ENCODE peak calls at places on chromosome 16, in five cellular contexts. P is AG09319; X is activated T-helper 2 cell treated with anti-CD3 and anti-CD28 coated beads, Interferon-gamma antibody, Interleukin-2, Interleukin-4, amounts not matched to agents 10 μg/mL and 5 μg/mL and 100 μg/mL, durations not matched to agents 14 hours and 24 hours and 36 hours; J is endodermal cell; N is nephron progenitor cell. S is an unnamed sample.

GRCh38 chr16:73063284-73063733 is 15.4 kb upstream of the ZFHX3 start:
- DNase-seq in P (no peak), X (no peak), J (peak; percentile 65), N (no peak), S (no peak)

GRCh38 chr16:72853575-72853974 is 194.4 kb downstream of the ZFHX3 start:
- DNase-seq in P (no peak), X (no peak), J (no peak), N (no peak), S (no peak)

GRCh38 chr16:47574091-47575054 is 113.2 kb downstream of the PHKB start:
- DNase-seq in P (no peak), X (no peak), J (no peak), N (no peak), S (peak; percentile 49)

GRCh38 chr16:10965440-10966039 is 21.2 kb downstream of the CLEC16A start:
- DNase-seq in P (no peak), X (no peak), J (no peak), N (no peak), S (no peak)

GRCh38 chr16:56372938-56373337 is 52.4 kb downstream of the AMFR start:
- DNase-seq in P (no peak), X (no peak), J (no peak), N (peak; percentile 35), S (peak; percentile 34)

GRCh38 chr16:70770968-70771552 is 29.9 kb downstream of the VAC14 start:
- DNase-seq in P (no peak), X (peak; percentile 48), J (peak; percentile 94), N (peak; percentile 87), S (peak; percentile 54)

GRCh38 chr16:4700380-4700996 is 7.1 kb downstream of the NUDT16L1 start:
- DNase-seq in P (no peak), X (no peak), J (peak; percentile 42), N (no peak), S (no peak)

GRCh38 chr16:2037631-2038358 is 9.8 kb downstream of the NTHL1 start:
- DNase-seq in P (no peak), X (no peak), J (no peak), N (no peak), S (no peak)

GRCh38 chr16:48136547-48137360 is 19.0 kb downstream of the ABCC12 start:
- DNase-seq in P (no peak), X (no peak), J (no peak), N (no peak), S (no peak)

GRCh38 chr16:8850279-8850885 is 18.4 kb downstream of the CARHSP1 start:
- DNase-seq in P (no peak), X (no peak), J (no peak), N (no peak), S (peak; percentile 87)

GRCh38 chr16:58195344-58195743 is 2.6 kb downstream of the CSNK2A2 start:
- DNase-seq in P (no peak), X (no peak), J (no peak), N (no peak), S (no peak)

GRCh38 chr16:79714440-79714839 is 113.9 kb upstream of the MAF start:
- DNase-seq in P (no peak), X (no peak), J (no peak), N (no peak), S (no peak)

GRCh38 chr16:66399930-66400329 is 27.2 kb upstream of the BEAN1 start:
- DNase-seq in P (no peak), X (no peak), J (no peak), N (peak; percentile 53), S (no peak)

GRCh38 chr16:88687676-88688012 is 1.3 kb upstream of the SNAI3 start:
- DNase-seq in P (no peak), X (no peak), J (no peak), N (no peak), S (no peak)

GRCh38 chr16:58110590-58111330 is 18.4 kb downstream of the CFAP20 start:
- DNase-seq in P (no peak), X (no peak), J (no peak), N (no peak), S (peak; percentile 44)

GRCh38 chr16:5005916-5006315 is 27.8 kb downstream of the NAGPA start:
- DNase-seq in P (no peak), X (no peak), J (no peak), N (no peak), S (no peak)

GRCh38 chr16:88838566-88838965 is 18.2 kb downstream of the GALNS start:
- DNase-seq in P (no peak), X (no peak), J (no peak), N (no peak), S (no peak)

GRCh38 chr16:57574086-57574485 is 31.6 kb downstream of the ADGRG5 start:
- DNase-seq in P (no peak), X (no peak), J (no peak), N (no peak), S (no peak)

GRCh38 chr16:51950118-51950517 is 596.8 kb downstream of the TOX3 start:
- DNase-seq in P (no peak), X (no peak), J (no peak), N (no peak), S (no peak)

GRCh38 chr16:77599793-77600415 is 122.4 kb upstream of the NUDT7 start:
- DNase-seq in P (no peak), X (no peak), J (peak; percentile 68), N (peak; percentile 16), S (peak; percentile 47)

GRCh38 chr16:86297391-86297790 is 212.9 kb upstream of the FOXF1 start:
- DNase-seq in P (no peak), X (no peak), J (no peak), N (no peak), S (peak; percentile 74)

GRCh38 chr16:59201821-59202220 is 467.7 kb upstream of the GOT2 start:
- DNase-seq in P (no peak), X (no peak), J (no peak), N (no peak), S (no peak)

GRCh38 chr16:87363771-87364476 is 19.7 kb downstream of the FBXO31 start:
- DNase-seq in P (no peak), X (no peak), J (no peak), N (peak; percentile 34), S (peak; percentile 55)

GRCh38 chr16:55257971-55258613 is 65.9 kb upstream of the IRX6 start:
- DNase-seq in P (no peak), X (peak; percentile 41), J (peak; percentile 93), N (peak; percentile 82), S (peak; percentile 26)

GRCh38 chr16:1488619-1489018 is at the start of gene PTX4:
- DNase-seq in P (no peak), X (no peak), J (no peak), N (no peak), S (no peak)

GRCh38 chr16:27248036-27248435 is 20.5 kb downstream of the NSMCE1 start:
- DNase-seq in P (no peak), X (no peak), J (no peak), N (no peak), S (no peak)

GRCh38 chr16:68369697-68370096 is 58.9 kb downstream of the PRMT7 start:
- DNase-seq in P (no peak), X (peak; percentile 32), J (no peak), N (no peak), S (no peak)

GRCh38 chr16:85765767-85766166 is 14.9 kb upstream of the C16orf74 start:
- DNase-seq in P (no peak), X (no peak), J (no peak), N (no peak), S (no peak)